ENCODE peak calls at places on chromosome 1, in ten cellular contexts. O is heart right ventricle, Z is endothelial cell, U is MM.1S, R is OCI-LY7, D is fibroblast of pulmonary artery, G is progenitor cell of endocrine pancreas, C is body of pancreas, M is brain microvascular endothelial cell, F is fibroblast of mammary gland. P is an unnamed sample.

GRCh38 chr1:9298282-9298681 is 5.6 kb downstream of the SPSB1 start:
- DNase-seq in C (no peak), U (no peak), F (no peak), Z (no peak), G (no peak), O (no peak), R (no peak), M (no peak), D (no peak), P (no peak)

GRCh38 chr1:227316456-227316855 is 1.8 kb downstream of the CDC42BPA start:
- DNase-seq in R (no peak), D (no peak), Z (no peak), G (no peak), U (no peak), F (no peak), C (no peak), O (no peak), M (no peak), P (no peak)

GRCh38 chr1:19165501-19165900 is 44.6 kb downstream of the UBR4 start:
- DNase-seq in R (no peak), G (no peak), O (no peak), U (no peak), M (no peak), D (no peak), C (no peak), F (peak; percentile 26), Z (no peak), P (no peak)

GRCh38 chr1:171081220-171081993 is 9.3 kb upstream of the FMO3 start:
- DNase-seq in O (no peak), C (no peak), Z (no peak), D (peak; percentile 83), U (peak; percentile 23), G (no peak), R (peak; percentile 36), M (peak; percentile 2), F (peak; percentile 81), P (no peak)

GRCh38 chr1:101174722-101175121 is 62.1 kb upstream of the S1PR1 start:
- DNase-seq in F (peak; percentile 79), U (no peak), O (no peak), D (peak; percentile 71), M (peak; percentile 64), Z (no peak), R (no peak), C (no peak), G (no peak), P (no peak)

GRCh38 chr1:40948741-40949528 is 30.6 kb upstream of the CTPS1 start:
- DNase-seq in C (peak; percentile 72), R (peak; percentile 29), G (peak; percentile 32), M (peak; percentile 84), O (peak; percentile 24), Z (peak; percentile 71), F (peak; percentile 83), U (peak; percentile 34), D (peak; percentile 80), P (peak; percentile 91)

GRCh38 chr1:14282583-14283186 is 315.8 kb upstream of the KAZN start:
- DNase-seq in O (no peak), C (no peak), R (no peak), Z (no peak), M (no peak), U (no peak), F (peak; percentile 5), D (no peak), G (no peak), P (no peak)

GRCh38 chr1:156704166-156704711 is 1.1 kb downstream of the CRABP2 start:
- DNase-seq in R (no peak), O (no peak), G (no peak), U (no peak), C (no peak), M (no peak), D (no peak), Z (no peak), F (no peak), P (no peak)

GRCh38 chr1:167713330-167714081 is 8.3 kb upstream of the MPZL1 start:
- DNase-seq in M (no peak), C (peak; percentile 26), O (peak; percentile 23), U (peak; percentile 40), D (peak; percentile 40), R (peak; percentile 37), G (no peak), Z (peak; percentile 33), F (no peak), P (peak; percentile 11)

GRCh38 chr1:5430911-5431310 is 561.3 kb downstream of the NPHP4 start:
- DNase-seq in G (no peak), O (no peak), M (no peak), Z (no peak), U (no peak), D (no peak), C (no peak), R (no peak), F (no peak), P (no peak)

GRCh38 chr1:78334952-78335351 is 155.8 kb upstream of the PTGFR start:
- DNase-seq in D (no peak), U (no peak), C (no peak), Z (no peak), R (no peak), M (no peak), G (no peak), O (peak; percentile 3), F (peak; percentile 95), P (no peak)

GRCh38 chr1:183675381-183675780 is 22.3 kb upstream of the APOBEC4 start:
- DNase-seq in D (no peak), Z (no peak), U (no peak), G (no peak), O (no peak), C (no peak), F (no peak), M (no peak), R (no peak), P (no peak)

GRCh38 chr1:183674339-183674738 is 21.2 kb upstream of the APOBEC4 start:
- DNase-seq in O (peak; percentile 73), F (peak; percentile 85), Z (no peak), C (no peak), R (no peak), D (peak; percentile 54), M (no peak), G (no peak), U (no peak), P (no peak)

GRCh38 chr1:183673605-183674150 is 20.6 kb upstream of the APOBEC4 start:
- DNase-seq in G (no peak), M (no peak), F (no peak), D (no peak), C (no peak), Z (no peak), U (no peak), R (no peak), O (no peak), P (no peak)

GRCh38 chr1:183675883-183676282 is 22.8 kb upstream of the APOBEC4 start:
- DNase-seq in O (no peak), U (no peak), M (no peak), G (no peak), F (no peak), R (no peak), C (no peak), Z (no peak), D (no peak), P (no peak)

GRCh38 chr1:183670169-183670568 is 17.1 kb upstream of the APOBEC4 start:
- DNase-seq in D (no peak), R (no peak), M (no peak), C (no peak), O (no peak), F (no peak), U (no peak), G (no peak), Z (no peak), P (no peak)
- TF ChIP-seq CTCF in D (peak; percentile 24), R (peak; percentile 40), M (peak; percentile 23), C (no peak), O (no peak), F (peak; percentile 6), U (peak; percentile 33), G (no peak), Z (peak; percentile 43), P (peak; percentile 17)

DNA sequence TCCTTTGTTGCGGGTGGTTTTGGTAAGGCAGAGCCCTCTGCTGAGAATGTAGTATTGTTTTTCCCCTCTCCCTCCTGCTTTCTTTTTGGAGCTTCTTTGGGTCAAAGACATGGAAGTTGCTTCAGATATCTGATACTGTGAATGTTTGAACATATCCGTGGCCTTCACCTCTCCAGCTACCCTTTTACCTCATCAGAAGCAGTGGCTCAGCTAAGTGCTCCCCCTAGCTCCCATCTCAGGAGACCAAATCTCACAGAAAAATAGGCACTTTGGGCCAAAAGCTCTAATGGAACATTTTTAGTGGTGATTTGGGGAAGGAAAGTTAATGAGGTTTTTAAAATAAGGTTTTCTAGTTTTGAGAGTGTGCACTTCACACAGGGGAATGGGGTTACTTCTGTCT is 6.3 kb downstream of the TMEM200B start:
- DNase-seq in O (no peak), F (peak; percentile 16), G (no peak), R (no peak), D (no peak), U (no peak), C (no peak), Z (no peak), M (no peak), P (no peak)
- TF ChIP-seq CTCF in O (no peak), F (peak; percentile 26), G (no peak), R (peak; percentile 45), D (peak; percentile 24), U (no peak), C (no peak), Z (no peak), M (peak; percentile 50), P (no peak)

GRCh38 chr1:34787461-34788420 is 5.1 kb upstream of the GJA4 start:
- DNase-seq in R (peak; percentile 18), D (peak; percentile 46), G (no peak), O (peak; percentile 31), Z (peak; percentile 47), C (no peak), M (peak; percentile 24), F (peak; percentile 18), U (peak; percentile 14), P (no peak)
- TF ChIP-seq CTCF in R (peak; percentile 60), D (peak; percentile 28), G (peak; percentile 50), O (peak; percentile 34), Z (peak; percentile 36), C (no peak), M (peak; percentile 34), F (peak; percentile 13), U (peak; percentile 34), P (peak; percentile 15)

GRCh38 chr1:62361426-62361825 is 42.2 kb upstream of the KANK4 start:
- DNase-seq in Z (no peak), U (no peak), D (no peak), R (no peak), G (no peak), M (no peak), C (peak; percentile 85), F (no peak), O (no peak), P (no peak)

GRCh38 chr1:62367005-62367547 is 47.8 kb upstream of the KANK4 start:
- DNase-seq in Z (no peak), M (no peak), U (no peak), O (no peak), D (no peak), F (peak; percentile 4), R (no peak), G (no peak), C (no peak), P (no peak)

GRCh38 chr1:62362952-62363325 is 43.7 kb upstream of the KANK4 start:
- DNase-seq in M (no peak), R (no peak), U (no peak), C (peak; percentile 22), D (no peak), F (no peak), O (no peak), G (no peak), Z (no peak), P (no peak)

GRCh38 chr1:62362061-62362951 is 43.1 kb upstream of the KANK4 start:
- DNase-seq in M (no peak), U (no peak), Z (no peak), R (no peak), D (no peak), G (no peak), C (peak; percentile 87), O (no peak), F (no peak), P (no peak)

GRCh38 chr1:62364726-62365125 is 45.5 kb upstream of the KANK4 start:
- DNase-seq in G (no peak), R (no peak), C (no peak), F (peak; percentile 5), U (no peak), O (no peak), D (no peak), M (no peak), Z (no peak), P (no peak)
- TF ChIP-seq CTCF in G (no peak), R (no peak), C (no peak), F (no peak), U (no peak), O (no peak), D (no peak), M (no peak), Z (no peak), P (no peak)